ENCODE peak calls at places on chromosomes 1 and 21, in ten cellular contexts. B is SK-N-SH, S is K562, U is GM12878, Z is sigmoid colon, J is ovary, F is transverse colon, I is suprapubic skin, D is esophagus muscularis mucosa, X is upper lobe of left lung. O is an unnamed sample.
A peak's percentile ranks its signal among the peaks of the same experiment; 100 is the strongest.

GRCh38 chr1:181073638-181074037 is 14.9 kb upstream of the IER5 start:
- DNase-seq in Z (no peak), X (no peak), J (no peak), S (no peak), F (no peak), D (no peak), U (no peak), I (no peak), B (no peak), O (no peak)

GRCh38 chr1:41485605-41486004 is 1.1 kb upstream of the EDN2 start:
- DNase-seq in S (peak; percentile 43), D (no peak), Z (no peak), X (no peak), F (no peak), U (no peak), B (no peak), I (no peak), J (peak; percentile 41), O (no peak)

GRCh38 chr1:246145900-246146299 is 361.2 kb downstream of the SMYD3 start:
- DNase-seq in B (no peak), U (no peak), Z (no peak), F (no peak), J (no peak), D (no peak), S (no peak), X (no peak), I (no peak), O (no peak)

GRCh38 chr1:6870571-6870970 is 85.3 kb downstream of the CAMTA1 start:
- DNase-seq in D (no peak), F (no peak), U (no peak), J (no peak), B (no peak), X (no peak), S (no peak), Z (no peak), I (no peak), O (no peak)

GRCh38 chr21:26554365-26554764 is 18.7 kb downstream of the CYYR1 start:
- DNase-seq in I (no peak), D (no peak), Z (no peak), U (no peak), S (no peak), J (no peak), B (peak; percentile 71), X (no peak), F (no peak), O (no peak)

GRCh38 chr1:170096806-170097340 is 22.4 kb upstream of the KIFAP3 start:
- DNase-seq in Z (no peak), J (no peak), I (no peak), B (no peak), S (no peak), F (no peak), X (no peak), D (no peak), U (no peak), O (no peak)

GRCh38 chr1:208326033-208326432 is 81.8 kb upstream of the PLXNA2 start:
- DNase-seq in Z (no peak), U (no peak), I (no peak), S (peak; percentile 7), F (no peak), B (no peak), J (no peak), D (no peak), X (no peak), O (no peak)

GRCh38 chr1:164637461-164638375 is 78.7 kb downstream of the PBX1 start:
- DNase-seq in J (no peak), S (no peak), I (no peak), F (no peak), Z (peak; percentile 87), X (no peak), D (no peak), B (peak; percentile 81), U (no peak), O (no peak)

GRCh38 chr1:193068013-193068412 is 8.6 kb downstream of the RO60 start:
- DNase-seq in I (no peak), J (no peak), Z (no peak), U (no peak), X (no peak), D (no peak), S (peak; percentile 86), B (no peak), F (no peak), O (no peak)

GRCh38 chr1:193069748-193070394 is 10.5 kb downstream of the RO60 start:
- DNase-seq in S (peak; percentile 61), D (no peak), Z (no peak), J (no peak), F (no peak), X (no peak), B (peak; percentile 22), U (no peak), I (no peak), O (no peak)

GRCh38 chr1:193070942-193071341 is 11.5 kb downstream of the RO60 start:
- DNase-seq in U (no peak), D (no peak), I (no peak), J (no peak), Z (no peak), S (peak; percentile 72), F (no peak), B (no peak), X (no peak), O (no peak)

GRCh38 chr1:193066606-193067005 is 7.2 kb downstream of the RO60 start:
- DNase-seq in F (no peak), S (no peak), Z (no peak), I (no peak), D (no peak), X (no peak), U (no peak), J (no peak), B (no peak), O (no peak)

DNA sequence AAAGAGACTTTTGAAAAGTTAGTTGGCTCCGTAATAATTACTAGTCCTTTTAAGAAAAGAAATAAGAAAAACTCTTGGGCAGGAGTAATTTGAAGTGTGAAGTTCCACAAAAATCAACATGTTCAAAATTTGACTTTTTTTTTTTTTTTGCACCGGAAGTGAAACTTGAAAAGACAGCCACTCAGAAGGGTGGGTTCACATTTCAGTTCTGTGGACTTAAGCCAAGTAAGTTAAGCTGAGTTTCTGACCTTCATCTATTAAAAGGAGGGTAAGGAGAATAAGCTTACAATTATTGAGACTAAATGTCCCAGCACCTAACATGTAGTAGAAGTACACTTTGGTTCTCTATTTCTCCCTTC is 11.0 kb downstream of the RO60 start:
- DNase-seq in X (no peak), S (peak; percentile 51), J (no peak), Z (no peak), U (no peak), F (no peak), B (no peak), D (no peak), I (no peak), O (no peak)
- TF ChIP-seq CTCF in X (peak; percentile 1), S (no peak), J (no peak), Z (no peak), U (no peak), F (no peak), B (no peak), D (no peak), I (no peak), O (no peak)

GRCh38 chr1:918843-919242 is 4.9 kb upstream of the SAMD11 start:
- DNase-seq in B (no peak), I (no peak), U (no peak), X (no peak), J (no peak), D (no peak), Z (no peak), F (no peak), S (no peak), O (no peak)

GRCh38 chr1:920008-920407 is 3.7 kb upstream of the SAMD11 start:
- DNase-seq in Z (no peak), U (no peak), J (no peak), B (no peak), I (no peak), S (no peak), F (no peak), D (no peak), X (peak; percentile 71), O (no peak)

GRCh38 chr1:919271-919872 is 4.4 kb upstream of the SAMD11 start:
- DNase-seq in J (no peak), D (no peak), Z (no peak), X (peak; percentile 83), S (no peak), U (no peak), B (peak; percentile 69), F (no peak), I (no peak), O (no peak)

GRCh38 chr1:921011-921837 is 2.5 kb upstream of the SAMD11 start:
- DNase-seq in X (peak; percentile 92), I (no peak), D (no peak), Z (no peak), U (no peak), S (peak; percentile 92), F (peak; percentile 72), J (peak; percentile 79), B (peak; percentile 92), O (no peak)

GRCh38 chr1:920506-920905 is 3.2 kb upstream of the SAMD11 start:
- DNase-seq in I (no peak), U (no peak), Z (no peak), F (no peak), B (no peak), X (peak; percentile 56), D (no peak), J (no peak), S (no peak), O (no peak)
- H3K27me3 ChIP-seq in I (peaks cover 100% of the 10 kb centered on the region), U (peaks cover 9% of the 10 kb centered on the region), Z (peaks cover 9% of the 10 kb centered on the region), F (peaks cover 100% of the 10 kb centered on the region), B (no peaks in the 10 kb centered on the region), X (no peaks in the 10 kb centered on the region), D (peaks cover 6% of the 10 kb centered on the region), J (peaks cover 2% of the 10 kb centered on the region), S (peaks cover 77% of the 10 kb centered on the region), O (no peaks in the 10 kb centered on the region)

DNA sequence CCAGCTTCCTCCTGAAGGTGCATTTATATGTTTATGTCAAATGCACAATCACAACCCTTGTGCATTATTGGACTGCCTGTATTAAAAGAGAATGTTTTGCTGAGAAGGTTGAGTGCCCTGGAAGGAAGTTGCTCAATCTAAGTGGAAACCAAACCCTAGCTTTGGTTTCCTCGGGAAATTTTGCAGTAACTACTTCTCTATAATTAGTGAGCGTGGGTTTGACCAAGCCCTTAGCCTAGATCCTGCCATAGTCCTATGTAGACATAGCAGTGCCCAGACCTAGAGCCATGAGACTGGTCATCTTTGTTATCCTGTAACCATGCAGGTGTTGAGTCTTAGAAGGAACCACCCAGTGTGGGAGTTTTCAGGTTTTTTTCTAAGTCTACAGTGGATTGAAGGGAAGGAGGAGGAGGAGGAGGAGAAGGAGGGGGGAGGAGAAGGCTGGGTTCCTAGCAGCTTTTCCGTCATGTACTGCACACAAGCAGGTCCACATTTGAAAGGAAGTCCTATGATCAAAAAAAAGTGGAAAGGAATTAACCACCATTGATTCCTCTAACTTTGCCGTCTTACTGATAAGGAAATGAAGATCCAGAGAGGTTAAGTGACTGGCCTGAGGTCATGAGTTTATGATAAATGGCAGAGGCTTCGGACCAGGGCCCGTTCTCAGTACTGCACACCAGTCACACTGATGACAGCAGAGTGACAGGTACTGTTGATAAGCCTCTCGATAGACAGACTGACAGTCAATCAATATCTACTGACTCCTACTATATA is 72.2 kb upstream of the LYST start:
- DNase-seq in D (no peak), J (no peak), X (no peak), I (no peak), B (no peak), Z (no peak), U (peak; percentile 43), F (no peak), S (no peak), O (no peak)
- TF ChIP-seq EP300 in D (no peak), J (no peak), X (no peak), I (no peak), B (no peak), Z (no peak), U (no peak), F (no peak), S (no peak), O (peak; percentile 75)

GRCh38 chr1:44500181-44501021 is 95.3 kb downstream of the RNF220 start:
- DNase-seq in B (peak; percentile 63), I (no peak), Z (no peak), D (no peak), F (no peak), J (no peak), U (no peak), S (peak; percentile 44), X (no peak), O (no peak)
- TF ChIP-seq CTCF in B (peak; percentile 23), I (no peak), Z (no peak), D (peak; percentile 27), F (no peak), J (no peak), U (no peak), S (peak; percentile 67), X (no peak), O (peak; percentile 32)